ENCODE peak calls at places on chromosomes 2 and 18, in ten cellular contexts. Y is epithelial cell of esophagus, G is heart left ventricle, K is pancreas, O is endothelial cell, B is brain microvascular endothelial cell, U is GM20000, C is GM12865, R is lower lobe of right lung, H is coronary artery. V is an unnamed sample.

GRCh38 chr18:76354348-76354747 is 140.7 kb downstream of the ZNF516 start:
- DNase-seq in C (no peak), B (no peak), G (no peak), Y (peak; percentile 47), R (no peak), U (no peak), H (no peak), O (no peak), K (no peak), V (no peak)

GRCh38 chr2:205617905-205618304 is 64.4 kb upstream of the NRP2 start:
- DNase-seq in B (no peak), R (no peak), Y (peak; percentile 24), O (no peak), U (no peak), K (no peak), H (no peak), G (no peak), C (no peak), V (no peak)

GRCh38 chr2:68390114-68390513 is 25.0 kb downstream of the PLEK start:
- DNase-seq in K (no peak), G (no peak), Y (no peak), R (no peak), U (no peak), H (no peak), O (no peak), B (no peak), C (no peak), V (no peak)

GRCh38 chr18:2686349-2686968 is 30.9 kb downstream of the SMCHD1 start:
- DNase-seq in B (no peak), R (no peak), C (peak; percentile 13), O (no peak), U (no peak), G (no peak), Y (no peak), K (no peak), H (no peak), V (no peak)

GRCh38 chr2:11667194-11667593 is 2.8 kb downstream of the NTSR2 start:
- DNase-seq in C (no peak), B (no peak), K (no peak), U (no peak), G (no peak), O (no peak), R (no peak), H (no peak), Y (no peak), V (no peak)

GRCh38 chr2:40558772-40559171 is 106.9 kb upstream of the SLC8A1 start:
- DNase-seq in U (no peak), O (no peak), Y (peak; percentile 33), H (no peak), B (no peak), C (no peak), R (no peak), K (no peak), G (no peak), V (no peak)

GRCh38 chr2:19021100-19021476 is 337.3 kb downstream of the OSR1 start:
- DNase-seq in R (no peak), B (peak; percentile 93), K (no peak), C (no peak), Y (peak; percentile 81), O (no peak), H (no peak), G (no peak), U (no peak), V (no peak)

GRCh38 chr18:61825386-61825785 is 67.4 kb downstream of the RNF152 start:
- DNase-seq in U (no peak), O (no peak), G (no peak), B (peak; percentile 66), R (no peak), K (no peak), Y (no peak), C (no peak), H (no peak), V (no peak)

GRCh38 chr18:68847219-68847860 is 49.5 kb downstream of the CCDC102B start:
- DNase-seq in C (peak; percentile 42), R (no peak), K (no peak), Y (peak; percentile 51), H (no peak), B (no peak), G (no peak), O (no peak), U (no peak), V (no peak)

GRCh38 chr2:198296665-198297308 is 492.4 kb downstream of the PLCL1 start:
- DNase-seq in O (peak; percentile 72), U (peak; percentile 43), Y (peak; percentile 55), R (no peak), C (peak; percentile 67), G (peak; percentile 37), H (no peak), K (peak; percentile 11), B (peak; percentile 38), V (peak; percentile 72)

GRCh38 chr18:38427234-38427633 is 861.6 kb upstream of the CELF4 start:
- DNase-seq in H (no peak), C (peak; percentile 30), G (no peak), U (no peak), B (no peak), Y (no peak), R (no peak), K (no peak), O (no peak), V (no peak)

GRCh38 chr18:22731398-22731797 is 201.7 kb upstream of the RBBP8 start:
- DNase-seq in B (no peak), O (no peak), C (no peak), Y (no peak), G (no peak), H (no peak), K (no peak), U (no peak), R (no peak), V (no peak)

GRCh38 chr2:86476092-86476491 is 34.9 kb downstream of the KDM3A start:
- DNase-seq in Y (no peak), C (no peak), K (no peak), B (peak; percentile 33), H (no peak), G (no peak), O (no peak), U (no peak), R (no peak), V (no peak)

GRCh38 chr2:201891676-201892075 is 85.3 kb downstream of the CDK15 start:
- DNase-seq in H (no peak), O (no peak), U (no peak), R (no peak), G (no peak), K (no peak), Y (no peak), B (no peak), C (no peak), V (no peak)

GRCh38 chr2:234490239-234491074 is 6.4 kb downstream of the ARL4C start:
- DNase-seq in H (no peak), B (no peak), U (no peak), G (no peak), C (peak; percentile 72), O (no peak), R (no peak), K (no peak), Y (no peak), V (no peak)

DNA sequence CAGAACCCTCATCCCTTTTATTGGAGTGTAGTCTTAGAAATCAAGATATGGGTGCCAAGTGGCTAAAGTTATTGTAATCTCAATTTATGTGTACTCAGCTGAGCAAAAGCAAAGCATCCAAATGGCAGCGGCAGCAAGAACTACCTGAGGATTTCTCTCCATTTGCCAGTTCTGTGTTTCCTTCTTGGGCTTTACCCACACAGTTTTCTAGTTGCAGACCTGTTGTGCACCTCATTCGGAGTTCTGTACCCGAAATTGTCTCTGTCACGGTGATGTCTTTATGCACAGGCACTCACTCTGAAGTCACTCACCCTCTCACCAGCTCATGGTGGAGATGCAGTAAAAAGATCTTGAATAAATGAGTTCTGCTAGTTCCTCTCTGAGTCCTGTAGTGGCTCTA is 43.6 kb downstream of the INPP4A start:
- DNase-seq in B (no peak), G (no peak), O (no peak), R (no peak), K (no peak), Y (no peak), H (no peak), C (no peak), U (no peak), V (no peak)
- TF ChIP-seq CTCF in B (no peak), G (peak; percentile 4), O (peak; percentile 11), R (no peak), K (no peak), Y (no peak), H (no peak), C (no peak), U (no peak), V (peak; percentile 4)

GRCh38 chr18:7626922-7627440 is 59.9 kb downstream of the PTPRM start:
- DNase-seq in U (no peak), Y (peak; percentile 49), O (peak; percentile 14), B (peak; percentile 51), C (no peak), G (no peak), R (no peak), H (no peak), K (no peak), V (no peak)
- TF ChIP-seq CTCF in U (no peak), Y (no peak), O (no peak), B (peak; percentile 65), C (no peak), G (no peak), R (peak; percentile 12), H (no peak), K (no peak), V (no peak)

GRCh38 chr18:389658-390357 is 110.7 kb downstream of the COLEC12 start:
- DNase-seq in K (no peak), U (no peak), R (no peak), O (peak; percentile 12), C (peak; percentile 40), B (no peak), H (no peak), Y (no peak), G (no peak), V (no peak)
- TF ChIP-seq CTCF in K (no peak), U (no peak), R (no peak), O (no peak), C (no peak), B (peak; percentile 63), H (no peak), Y (no peak), G (no peak), V (no peak)

GRCh38 chr2:43159797-43160196 is 66.6 kb downstream of the ZFP36L2 start:
- DNase-seq in Y (no peak), R (no peak), K (no peak), U (no peak), G (no peak), H (no peak), O (no peak), B (no peak), C (no peak), V (no peak)

GRCh38 chr2:43163365-43163715 is 63.1 kb downstream of the ZFP36L2 start:
- DNase-seq in K (no peak), Y (no peak), B (no peak), C (no peak), O (no peak), R (no peak), U (no peak), H (no peak), G (no peak), V (no peak)

GRCh38 chr2:43160778-43161177 is 65.6 kb downstream of the ZFP36L2 start:
- DNase-seq in R (no peak), Y (no peak), O (no peak), U (no peak), G (no peak), C (no peak), H (no peak), K (no peak), B (no peak), V (no peak)

GRCh38 chr2:43164686-43165085 is 61.7 kb downstream of the ZFP36L2 start:
- DNase-seq in H (no peak), B (no peak), G (no peak), C (no peak), O (no peak), U (no peak), Y (no peak), K (no peak), R (no peak), V (no peak)

GRCh38 chr2:43161650-43162542 is 64.5 kb downstream of the ZFP36L2 start:
- DNase-seq in R (no peak), O (no peak), H (no peak), G (no peak), K (peak; percentile 56), B (no peak), C (no peak), U (no peak), Y (no peak), V (no peak)
- TF ChIP-seq CTCF in R (no peak), O (no peak), H (no peak), G (no peak), K (no peak), B (no peak), C (no peak), U (no peak), Y (no peak), V (no peak)

V was measured in nephron progenitor cell.